ENCODE peak calls at places on chromosome 15, in four cellular contexts. Y, G, B and M are unnamed samples.

GRCh38 chr15:64600794-64601193 is 140.4 kb downstream of the ZNF609 start:
- DNase-seq in Y (no peak), G (no peak), B (no peak), M (no peak)

GRCh38 chr15:74793135-74794028 is 11.5 kb downstream of the CSK start:
- DNase-seq in Y (peak), G (no peak), B (peak), M (peak)

GRCh38 chr15:74983725-74984231 is 11.6 kb upstream of the SCAMP5 start:
- DNase-seq in Y (no peak), G (no peak), B (no peak), M (no peak)

GRCh38 chr15:39503526-39503925 is 77.4 kb upstream of the THBS1 start:
- DNase-seq in Y (no peak), G (no peak), B (no peak), M (no peak)

GRCh38 chr15:69730281-69731235 is 277.9 kb downstream of the RPLP1 start:
- DNase-seq in Y (peak), G (no peak), B (peak), M (no peak)

GRCh38 chr15:68797157-68797556 is 23.5 kb downstream of the ANP32A start:
- DNase-seq in Y (no peak), G (no peak), B (no peak), M (peak)

GRCh38 chr15:44195151-44195740 is at the start of gene FRMD5:
- DNase-seq in Y (peak), G (peak), B (peak), M (peak)

GRCh38 chr15:91482799-91483198 is 370.7 kb upstream of the SLCO3A1 start:
- DNase-seq in Y (no peak), G (no peak), B (no peak), M (no peak)

GRCh38 chr15:83582386-83582785 is 71.5 kb upstream of the ADAMTSL3 start:
- DNase-seq in Y (peak), G (no peak), B (peak), M (no peak)

GRCh38 chr15:74337146-74337545 is 30.3 kb downstream of the CYP11A1 start:
- DNase-seq in Y (no peak), G (peak), B (no peak), M (no peak)

GRCh38 chr15:39459538-39459937 is 121.3 kb upstream of the THBS1 start:
- DNase-seq in Y (no peak), G (no peak), B (no peak), M (no peak)

GRCh38 chr15:55861115-55861514 is 118.2 kb upstream of the PRTG start:
- DNase-seq in Y (no peak), G (no peak), B (no peak), M (no peak)

GRCh38 chr15:39588531-39589192 is 7.8 kb downstream of the THBS1 start:
- DNase-seq in Y (no peak), G (no peak), B (peak), M (peak)

GRCh38 chr15:38879909-38880471 is 315.4 kb upstream of the RASGRP1 start:
- DNase-seq in Y (peak), G (no peak), B (peak), M (peak)

GRCh38 chr15:80549191-80549590 is 145.0 kb downstream of the ARNT2 start:
- DNase-seq in Y (peak), G (no peak), B (peak), M (peak)

GRCh38 chr15:55106155-55106554 is 90.6 kb downstream of the RSL24D1 start:
- DNase-seq in Y (no peak), G (no peak), B (no peak), M (no peak)

GRCh38 chr15:45732544-45733130 is 97.8 kb downstream of the SQOR start:
- DNase-seq in Y (no peak), G (no peak), B (no peak), M (no peak)

GRCh38 chr15:74789171-74789627 is 7.3 kb downstream of the CSK start:
- DNase-seq in Y (no peak), G (no peak), B (no peak), M (no peak)

GRCh38 chr15:83283813-83284562 is 476 bp downstream of the BNC1 start:
- DNase-seq in Y (peak), G (no peak), B (peak), M (peak)

GRCh38 chr15:89860851-89861360 is 32.9 kb downstream of the AP3S2 start:
- DNase-seq in Y (no peak), G (no peak), B (no peak), M (no peak)
- H3K4me3 ChIP-seq in Y (no peak), G (no peak), B (no peak), M (no peak)

GRCh38 chr15:36601497-36601932 is 22.1 kb downstream of the CDIN1 start:
- DNase-seq in Y (peak), G (no peak), B (peak), M (peak)
- H3K4me3 ChIP-seq in Y (no peak), G (no peak), B (no peak), M (no peak)

GRCh38 chr15:99930696-99931095 is 197.5 kb upstream of the LYSMD4 start:
- DNase-seq in Y (no peak), G (no peak), B (no peak), M (no peak)

GRCh38 chr15:99931703-99932603 is 198.7 kb upstream of the LYSMD4 start:
- DNase-seq in Y (no peak), G (no peak), B (no peak), M (no peak)

GRCh38 chr15:99925661-99926461 is 192.6 kb upstream of the LYSMD4 start:
- DNase-seq in Y (peak), G (peak), B (peak), M (no peak)

GRCh38 chr15:99929266-99929665 is 196.0 kb upstream of the LYSMD4 start:
- DNase-seq in Y (no peak), G (peak), B (no peak), M (no peak)

DNA sequence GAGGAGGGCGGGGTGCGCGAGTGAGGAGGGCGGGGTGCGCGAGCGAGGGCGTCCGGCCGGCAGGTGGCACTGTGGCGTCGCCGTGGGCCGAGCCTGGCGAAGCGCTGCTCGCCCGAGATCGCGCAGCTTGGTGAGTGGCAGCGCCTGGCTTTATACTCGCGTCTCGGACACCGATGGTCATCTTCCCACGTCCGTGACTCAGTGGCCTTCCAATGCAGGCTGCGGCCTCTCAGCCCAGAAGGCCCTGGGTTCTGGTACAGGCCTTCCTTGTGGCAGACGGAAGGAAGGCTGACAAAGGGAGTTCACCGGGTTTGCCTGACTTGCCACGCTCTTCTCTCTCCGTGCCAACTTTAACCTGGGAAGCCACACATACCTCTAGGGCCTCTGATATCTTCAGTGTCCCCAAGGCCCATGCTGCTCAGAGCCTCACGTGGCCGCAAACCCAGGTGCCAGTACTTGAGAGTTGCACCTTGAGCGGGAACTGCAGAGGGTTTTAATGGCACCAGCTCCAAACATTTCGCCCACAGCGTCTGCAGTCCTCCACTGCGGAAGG is 195.3 kb upstream of the LYSMD4 start:
- DNase-seq in Y (peak), G (peak), B (peak), M (peak)
- H3K4me3 ChIP-seq in Y (peak), G (peak), B (peak), M (peak)

DNA sequence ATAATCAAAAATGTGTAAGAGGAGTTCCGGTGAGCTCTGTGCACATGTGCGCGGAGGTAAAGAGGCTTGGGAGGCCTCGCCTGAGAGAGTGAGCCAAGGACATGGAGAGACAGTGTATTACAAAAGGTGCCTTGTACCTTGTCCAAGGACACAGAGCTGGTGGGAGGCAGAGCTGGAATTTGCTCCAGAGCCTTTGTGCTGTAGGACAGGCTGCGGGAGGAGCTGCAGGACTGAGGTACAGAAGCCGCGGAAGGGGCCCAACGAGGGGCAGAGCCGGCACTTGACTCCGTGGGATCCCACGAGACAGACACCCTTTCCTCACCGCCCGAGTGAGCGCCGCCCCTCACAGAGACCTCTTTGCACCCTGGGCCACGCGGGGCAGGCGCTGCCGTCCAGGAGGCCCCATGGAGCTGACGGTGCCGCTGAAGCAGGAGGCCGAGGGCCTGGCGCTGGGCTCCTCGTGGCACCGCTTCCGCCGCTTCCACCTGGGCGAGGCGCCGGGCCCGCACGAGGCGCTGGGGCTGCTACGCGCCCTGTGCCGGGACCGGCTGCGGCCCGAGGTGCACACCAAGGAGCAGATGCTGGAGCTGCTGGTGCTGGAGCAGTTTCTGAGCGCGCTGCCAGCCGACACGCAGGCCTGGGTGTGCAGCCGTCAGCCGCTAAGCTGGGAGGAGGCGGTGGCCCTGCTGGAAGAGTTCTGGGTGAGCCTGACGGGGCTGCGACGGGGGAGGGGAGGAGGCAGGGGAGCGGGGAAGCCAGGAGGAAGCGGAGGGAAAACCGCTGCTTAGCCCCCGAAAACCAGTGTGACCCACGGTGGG is 68.7 kb downstream of the SLTM start:
- DNase-seq in Y (peak), G (peak), B (peak), M (no peak)
- H3K4me3 ChIP-seq in Y (peak), G (peak), B (peak), M (no peak)

GRCh38 chr15:62164500-62165028 is 521 bp downstream of the C2CD4B start:
- DNase-seq in Y (no peak), G (peak), B (peak), M (no peak)
- H3K4me3 ChIP-seq in Y (peak), G (no peak), B (peak), M (no peak)

GRCh38 chr15:66830358-66830757 is 128.3 kb downstream of the SMAD6 start:
- DNase-seq in Y (peak), G (no peak), B (peak), M (peak)

GRCh38 chr15:66831289-66831688 is 129.3 kb downstream of the SMAD6 start:
- DNase-seq in Y (no peak), G (no peak), B (no peak), M (no peak)

GRCh38 chr15:66831801-66832390 is 129.9 kb downstream of the SMAD6 start:
- DNase-seq in Y (no peak), G (no peak), B (no peak), M (no peak)

GRCh38 chr15:66827698-66828055 is 125.6 kb downstream of the SMAD6 start:
- DNase-seq in Y (no peak), G (peak), B (no peak), M (no peak)

GRCh38 chr15:66829551-66830131 is 127.6 kb downstream of the SMAD6 start:
- DNase-seq in Y (no peak), G (peak), B (no peak), M (no peak)
- H3K4me3 ChIP-seq in Y (no peak), G (no peak), B (no peak), M (no peak)

GRCh38 chr15:31212956-31213694 is 111.6 kb upstream of the TRPM1 start:
- DNase-seq in Y (no peak), G (no peak), B (no peak), M (no peak)
- H3K4me3 ChIP-seq in Y (no peak), G (no peak), B (no peak), M (no peak)

DNA sequence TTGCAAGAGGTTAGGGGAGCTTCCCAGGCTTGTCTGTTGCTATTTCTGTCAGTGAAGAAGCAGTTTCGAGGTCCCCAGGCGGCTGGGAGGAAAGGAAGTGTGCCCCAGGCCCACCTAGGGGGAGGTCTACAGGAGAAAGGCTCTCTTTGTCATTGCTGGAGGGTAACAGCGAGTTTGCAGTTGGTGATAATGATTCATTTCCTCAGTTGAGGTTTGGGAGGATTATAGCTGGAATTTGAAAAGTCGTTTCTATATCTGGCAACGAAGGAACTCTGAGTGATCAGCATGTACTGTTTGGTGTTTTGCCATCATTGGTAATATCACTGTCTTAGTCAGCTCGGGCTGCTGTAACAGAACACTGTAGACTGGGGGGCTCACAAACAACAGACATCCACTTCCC is 65.5 kb upstream of the UBE3A start:
- DNase-seq in Y (peak), G (no peak), B (no peak), M (peak)
- H3K4me3 ChIP-seq in Y (no peak), G (no peak), B (no peak), M (no peak)